ENCODE peak calls at places on chromosomes 11 and 22, in seven cellular contexts. H is HepG2; Y is spleen; I is CD8-positive, alpha-beta memory T cell; E is thoracic aorta; X is aorta; C is heart right ventricle. U is an unnamed sample.

GRCh38 chr11:93303689-93304088 is 26.9 kb upstream of the DEUP1 start:
- DNase-seq in H (no peak), Y (peak), I (no peak), E (no peak), X (no peak), C (no peak), U (no peak)

GRCh38 chr22:26406118-26406517 is 22.9 kb upstream of the ASPHD2 start:
- DNase-seq in H (no peak), Y (no peak), I (no peak), E (no peak), X (no peak), C (no peak), U (no peak)

GRCh38 chr11:61587951-61588695 is 7.2 kb upstream of the SYT7 start:
- DNase-seq in H (no peak), Y (peak), I (peak), E (no peak), X (peak), C (peak), U (peak)

GRCh38 chr11:115279831-115280761 is 224.1 kb downstream of the CADM1 start:
- DNase-seq in H (peak), Y (no peak), I (no peak), E (no peak), X (no peak), C (no peak), U (peak)

GRCh38 chr11:44457862-44458261 is 107.6 kb upstream of the CD82 start:
- DNase-seq in H (no peak), Y (no peak), I (no peak), E (no peak), X (no peak), C (no peak), U (no peak)

GRCh38 chr11:130457909-130458729 is 9.7 kb downstream of the ADAMTS15 start:
- DNase-seq in H (no peak), Y (no peak), I (no peak), E (no peak), X (no peak), C (no peak), U (no peak)

GRCh38 chr22:37808294-37808657 is 542 bp downstream of the GCAT start:
- DNase-seq in H (no peak), Y (no peak), I (no peak), E (no peak), X (no peak), C (no peak), U (no peak)

GRCh38 chr22:44245867-44246266 is 65.1 kb downstream of the PARVG start:
- DNase-seq in H (no peak), Y (no peak), I (no peak), E (no peak), X (no peak), C (no peak), U (no peak)

GRCh38 chr11:47332791-47333525 is 19.5 kb downstream of the MYBPC3 start:
- DNase-seq in H (no peak), Y (peak), I (no peak), E (no peak), X (peak), C (no peak), U (no peak)

GRCh38 chr11:130830563-130830950 is 85.7 kb downstream of the SNX19 start:
- DNase-seq in H (no peak), Y (no peak), I (no peak), E (no peak), X (no peak), C (no peak), U (no peak)

GRCh38 chr22:37010174-37010573 is 9.1 kb downstream of the TST start:
- DNase-seq in H (no peak), Y (no peak), I (no peak), E (no peak), X (no peak), C (no peak), U (no peak)

GRCh38 chr22:39144101-39144815 is 8.2 kb downstream of the CBX7 start:
- DNase-seq in H (no peak), Y (peak), I (peak), E (no peak), X (peak), C (no peak), U (peak)

GRCh38 chr22:43094551-43094950 is 5.4 kb upstream of the TTLL1 start:
- DNase-seq in H (no peak), Y (no peak), I (no peak), E (no peak), X (no peak), C (no peak), U (no peak)

GRCh38 chr22:22720201-22720723 is 75.8 kb downstream of the GGTLC2 start:
- DNase-seq in H (peak), Y (no peak), I (peak), E (no peak), X (no peak), C (no peak), U (peak)

GRCh38 chr11:48081151-48082010 is 101.0 kb downstream of the PTPRJ start:
- DNase-seq in H (no peak), Y (peak), I (no peak), E (peak), X (peak), C (peak), U (no peak)

GRCh38 chr11:71269603-71270511 is 17.5 kb upstream of the SHANK2 start:
- DNase-seq in H (no peak), Y (no peak), I (no peak), E (no peak), X (no peak), C (no peak), U (no peak)

GRCh38 chr11:69948256-69949141 is 129.3 kb upstream of the FGF3 start:
- DNase-seq in H (peak), Y (peak), I (no peak), E (peak), X (peak), C (peak), U (peak)

GRCh38 chr11:126864934-126865333 is 135.6 kb downstream of the KIRREL3 start:
- DNase-seq in H (no peak), Y (no peak), I (no peak), E (no peak), X (no peak), C (no peak), U (no peak)

GRCh38 chr11:61763930-61764605 is 11.6 kb downstream of the MYRF start:
- DNase-seq in H (no peak), Y (no peak), I (no peak), E (no peak), X (no peak), C (no peak), U (no peak)

DNA sequence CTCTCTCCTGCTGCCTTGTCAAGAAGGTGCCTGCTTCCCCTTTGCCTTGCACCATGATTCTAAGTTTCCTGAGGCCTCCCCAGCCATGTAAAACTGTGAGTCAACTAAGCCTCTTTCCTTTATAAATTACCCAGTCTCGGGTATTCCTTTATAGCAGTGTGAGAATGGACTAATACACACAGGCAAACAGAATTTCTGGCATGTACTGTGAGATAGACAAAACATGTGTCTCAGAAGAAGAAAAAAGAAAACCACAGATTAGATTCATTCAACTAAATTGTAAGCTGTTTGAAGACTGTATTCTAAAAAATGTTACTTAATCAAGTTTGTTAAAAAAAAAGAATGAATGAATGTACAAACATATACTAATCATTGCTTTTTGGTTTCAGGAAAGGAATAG is 1.6 kb upstream of the MMP20 start:
- DNase-seq in H (no peak), Y (no peak), I (no peak), E (no peak), X (no peak), C (no peak), U (no peak)
- H3K4me3 ChIP-seq in H (no peak), Y (no peak), I (no peak), E (no peak), X (no peak), C (no peak), U (no peak)

GRCh38 chr11:86511086-86511551 is 136.4 kb downstream of the CCDC81 start:
- DNase-seq in H (no peak), Y (no peak), I (no peak), E (no peak), X (no peak), C (no peak), U (peak)

GRCh38 chr11:86510674-86511073 is 136.0 kb downstream of the CCDC81 start:
- DNase-seq in H (no peak), Y (no peak), I (no peak), E (no peak), X (no peak), C (no peak), U (no peak)

GRCh38 chr11:86508604-86509471 is 134.2 kb downstream of the CCDC81 start:
- DNase-seq in H (peak), Y (no peak), I (no peak), E (no peak), X (no peak), C (no peak), U (peak)

GRCh38 chr11:86510097-86510496 is 135.4 kb downstream of the CCDC81 start:
- DNase-seq in H (no peak), Y (no peak), I (no peak), E (no peak), X (no peak), C (no peak), U (no peak)

DNA sequence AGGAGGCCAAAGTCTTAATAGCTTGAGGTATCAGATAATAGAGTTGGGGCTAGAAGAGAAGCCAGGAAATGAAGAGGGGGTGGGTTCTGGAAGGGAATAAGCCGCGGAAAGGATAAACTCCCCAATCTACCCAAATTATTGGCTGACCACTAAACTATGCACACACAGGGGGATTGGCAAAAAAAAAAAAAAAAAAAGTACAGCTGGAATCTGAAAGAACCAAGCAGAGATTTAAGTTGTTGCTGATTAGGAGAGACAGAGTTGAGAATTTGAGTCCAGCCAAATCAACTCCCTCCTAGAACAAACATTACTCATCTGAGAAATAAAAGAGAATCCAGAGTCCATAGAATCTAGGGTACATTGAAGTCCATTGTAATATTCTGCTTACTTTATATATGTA is 134.9 kb downstream of the CCDC81 start:
- DNase-seq in H (peak), Y (no peak), I (no peak), E (no peak), X (no peak), C (no peak), U (no peak)
- H3K27ac ChIP-seq in H (no peak), Y (no peak), I (no peak), E (no peak), X (no peak), C (no peak), U (peak)

GRCh38 chr11:65524010-65524746 is 705 bp upstream of the SCYL1 start:
- DNase-seq in H (no peak), Y (peak), I (no peak), E (no peak), X (peak), C (peak), U (no peak)
- H3K4me3 ChIP-seq in H (peak), Y (peak), I (peak), E (peak), X (no peak), C (peak), U (no peak)

GRCh38 chr11:125566235-125566634 is 3.0 kb upstream of the EI24 start:
- DNase-seq in H (no peak), Y (no peak), I (no peak), E (no peak), X (no peak), C (no peak), U (no peak)

GRCh38 chr11:125572916-125573315 is 3.6 kb downstream of the EI24 start:
- DNase-seq in H (no peak), Y (no peak), I (no peak), E (no peak), X (no peak), C (no peak), U (no peak)

GRCh38 chr11:125570952-125571351 is 1.7 kb downstream of the EI24 start:
- DNase-seq in H (no peak), Y (no peak), I (no peak), E (no peak), X (no peak), C (no peak), U (no peak)

GRCh38 chr11:125568970-125569912 is at the start of gene EI24:
- DNase-seq in H (peak), Y (peak), I (peak), E (peak), X (peak), C (peak), U (peak)

GRCh38 chr11:125569913-125570621 is 790 bp downstream of the EI24 start:
- DNase-seq in H (no peak), Y (no peak), I (no peak), E (no peak), X (no peak), C (no peak), U (no peak)
- H3K27ac ChIP-seq in H (peak), Y (peak), I (peak), E (peak), X (peak), C (peak), U (peak)

GRCh38 chr11:74731301-74732094 is at the start of gene CHRDL2:
- DNase-seq in H (no peak), Y (no peak), I (no peak), E (no peak), X (peak), C (peak), U (peak)
- H3K4me3 ChIP-seq in H (no peak), Y (no peak), I (no peak), E (peak), X (peak), C (peak), U (no peak)

DNA sequence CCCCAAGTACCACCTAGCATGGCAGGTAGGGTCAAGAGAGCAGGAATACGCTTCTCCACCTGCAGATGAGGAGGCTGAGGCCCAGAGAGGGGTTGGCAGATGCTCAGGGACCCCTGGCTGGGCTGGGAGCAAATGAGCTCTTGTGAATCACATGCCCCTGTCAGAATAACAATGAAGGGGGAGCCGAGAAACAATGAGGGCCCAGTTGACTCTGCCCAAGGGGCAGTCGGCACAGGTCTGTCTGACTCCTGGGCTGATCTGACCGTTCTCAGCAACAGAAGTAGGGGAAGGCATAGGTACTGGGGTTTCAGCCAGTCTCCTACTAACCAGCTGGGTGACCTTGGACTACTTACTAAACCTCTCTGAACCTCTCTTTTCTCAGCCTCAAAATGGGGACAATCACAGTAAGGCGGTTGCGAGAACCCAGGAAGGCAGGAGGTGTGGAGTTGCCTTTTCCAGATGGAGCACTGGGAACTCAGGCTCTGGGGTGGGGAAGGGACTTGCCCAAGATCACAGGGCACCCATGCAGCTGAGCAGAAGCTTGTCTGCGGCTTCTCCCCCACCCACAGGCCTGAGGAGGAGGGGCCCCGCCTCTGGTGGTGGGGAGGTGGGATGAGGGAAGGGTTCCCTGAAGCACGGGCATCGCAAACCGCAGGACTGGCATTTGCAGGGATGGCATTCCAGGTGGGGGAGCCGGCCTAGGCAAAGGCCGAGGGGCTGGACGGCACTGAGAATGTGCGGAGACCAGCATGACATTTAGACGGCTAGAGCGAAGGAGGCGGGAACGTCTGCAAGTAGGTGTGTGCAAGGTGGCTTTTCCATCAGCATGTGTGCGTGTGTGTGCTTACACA is 163.0 kb downstream of the MN1 start:
- DNase-seq in H (no peak), Y (no peak), I (no peak), E (no peak), X (peak), C (no peak), U (no peak)
- H3K27ac ChIP-seq in H (no peak), Y (no peak), I (no peak), E (no peak), X (no peak), C (no peak), U (no peak)

GRCh38 chr11:14541180-14541579 is 21.0 kb upstream of the PSMA1 start:
- DNase-seq in H (peak), Y (no peak), I (no peak), E (no peak), X (no peak), C (no peak), U (no peak)

GRCh38 chr11:14538271-14538925 is 18.2 kb upstream of the PSMA1 start:
- DNase-seq in H (no peak), Y (no peak), I (no peak), E (no peak), X (no peak), C (no peak), U (no peak)

GRCh38 chr11:14538926-14539554 is 18.9 kb upstream of the PSMA1 start:
- DNase-seq in H (no peak), Y (no peak), I (no peak), E (no peak), X (no peak), C (no peak), U (no peak)

GRCh38 chr11:14539867-14540475 is 19.8 kb upstream of the PSMA1 start:
- DNase-seq in H (no peak), Y (no peak), I (no peak), E (no peak), X (no peak), C (no peak), U (no peak)

GRCh38 chr11:14537134-14537599 is 17.0 kb upstream of the PSMA1 start:
- DNase-seq in H (peak), Y (no peak), I (peak), E (no peak), X (no peak), C (no peak), U (peak)
- H3K4me3 ChIP-seq in H (no peak), Y (no peak), I (peak), E (peak), X (no peak), C (no peak), U (no peak)

GRCh38 chr22:41417622-41418390 is 28.8 kb downstream of the TOB2 start:
- DNase-seq in H (no peak), Y (peak), I (no peak), E (peak), X (peak), C (peak), U (no peak)
- H3K27ac ChIP-seq in H (no peak), Y (peak), I (no peak), E (peak), X (peak), C (peak), U (no peak)

U was measured in hepatocyte.